ENCODE peak calls at places on chromosomes 4 and X, in four cellular contexts. One of them, this sample, is unnamed.

GRCh38 chr4:170675568-170676262 is 586.0 kb upstream of the AADAT start:
- DNase-seq in cardiac muscle cell: no peak
- DNase-seq in neural progenitor cell: peak; percentile 15
- DNase-seq in CD4-positive, alpha-beta T cell: no peak
- DNase-seq in this sample: no peak

GRCh38 chrX:110146521-110146920 is 143.6 kb downstream of the TMEM164 start:
- DNase-seq in neural progenitor cell: peak; percentile 64
- DNase-seq in cardiac muscle cell: peak; percentile 73
- DNase-seq in CD4-positive, alpha-beta T cell: no peak
- DNase-seq in this sample: peak; percentile 23

GRCh38 chr4:175871774-175872405 is 59.8 kb upstream of the GPM6A start:
- DNase-seq in CD4-positive, alpha-beta T cell: no peak
- DNase-seq in cardiac muscle cell: no peak
- DNase-seq in neural progenitor cell: no peak
- DNase-seq in this sample: no peak

GRCh38 chr4:179941911-179942310 is 2301.3 kb upstream of the TENM3 start:
- DNase-seq in CD4-positive, alpha-beta T cell: no peak
- DNase-seq in neural progenitor cell: no peak
- DNase-seq in cardiac muscle cell: no peak
- DNase-seq in this sample: no peak

GRCh38 chrX:77446840-77447239 is 349 bp upstream of the FGF16 start:
- DNase-seq in neural progenitor cell: no peak
- DNase-seq in cardiac muscle cell: no peak
- DNase-seq in CD4-positive, alpha-beta T cell: no peak
- DNase-seq in this sample: no peak

GRCh38 chrX:14051416-14051815 is 21.7 kb upstream of the GEMIN8 start:
- DNase-seq in cardiac muscle cell: peak; percentile 9
- DNase-seq in CD4-positive, alpha-beta T cell: no peak
- DNase-seq in neural progenitor cell: no peak
- DNase-seq in this sample: no peak

GRCh38 chrX:72094894-72095293 is 36.8 kb downstream of the RTL5 start:
- DNase-seq in cardiac muscle cell: peak; percentile 82
- DNase-seq in CD4-positive, alpha-beta T cell: peak; percentile 53
- DNase-seq in neural progenitor cell: peak; percentile 21
- DNase-seq in this sample: peak; percentile 64

GRCh38 chr4:139617702-139618490 is 47.7 kb upstream of the MGST2 start:
- DNase-seq in cardiac muscle cell: no peak
- DNase-seq in neural progenitor cell: no peak
- DNase-seq in CD4-positive, alpha-beta T cell: no peak
- DNase-seq in this sample: no peak

GRCh38 chrX:17470136-17470535 is 95.1 kb downstream of the NHS start:
- DNase-seq in neural progenitor cell: no peak
- DNase-seq in cardiac muscle cell: no peak
- DNase-seq in CD4-positive, alpha-beta T cell: no peak
- DNase-seq in this sample: no peak

GRCh38 chrX:105307762-105308161 is 87.3 kb upstream of the TEX13A start:
- DNase-seq in neural progenitor cell: no peak
- DNase-seq in CD4-positive, alpha-beta T cell: no peak
- DNase-seq in cardiac muscle cell: no peak
- DNase-seq in this sample: no peak